ENCODE peak calls at places on chromosomes 4 and X, in eight cellular contexts. V is progenitor cell of endocrine pancreas; H is stromal cell of bone marrow; G is mammary epithelial cell; I is activated CD4-positive, CD25-positive, alpha-beta regulatory T cell treated with anti-CD3 and anti-CD28 coated beads, Interleukin-2, amount 50 U/mL, for 72 hours; M is NCI-H2029 treated with DMSO at 0.1 percent for 48 hours; U is GM12891; T is endothelial cell. B is an unnamed sample.

GRCh38 chr4:101125045-101125713 is 222.1 kb downstream of the PPP3CA start:
- DNase-seq in U (no peak), M (no peak), H (no peak), V (no peak), G (no peak), T (no peak), I (no peak), B (no peak)

GRCh38 chr4:177546745-177547144 is 104.5 kb upstream of the AGA start:
- DNase-seq in T (no peak), V (no peak), G (peak; percentile 24), I (no peak), U (no peak), M (no peak), H (no peak), B (no peak)

GRCh38 chrX:45850197-45850774 is 649.6 kb upstream of the DIPK2B start:
- DNase-seq in T (peak; percentile 2), H (no peak), I (peak; percentile 37), M (no peak), U (no peak), V (no peak), G (peak; percentile 46), B (no peak)

GRCh38 chr4:156901871-156902270 is 69.7 kb downstream of the PDGFC start:
- DNase-seq in I (no peak), U (no peak), V (no peak), M (no peak), T (no peak), G (no peak), H (peak; percentile 24), B (no peak)

GRCh38 chr4:130510661-130511060 is 1414.7 kb downstream of the C4orf33 start:
- DNase-seq in G (no peak), I (no peak), H (no peak), U (no peak), V (no peak), T (no peak), M (no peak), B (no peak)

GRCh38 chr4:22514001-22514400 is 1.9 kb downstream of the ADGRA3 start:
- DNase-seq in I (no peak), U (no peak), G (peak; percentile 52), M (no peak), T (no peak), H (peak; percentile 40), V (no peak), B (no peak)

GRCh38 chr4:3135155-3136011 is 60.9 kb downstream of the HTT start:
- DNase-seq in H (no peak), I (no peak), M (peak; percentile 85), V (no peak), G (no peak), T (no peak), U (no peak), B (peak; percentile 30)

GRCh38 chr4:5707366-5708133 is 809 bp downstream of the EVC2 start:
- DNase-seq in H (no peak), M (no peak), U (no peak), T (no peak), V (no peak), G (no peak), I (no peak), B (no peak)

GRCh38 chr4:118888666-118889312 is at the start of gene SYNPO2:
- DNase-seq in I (no peak), T (peak; percentile 75), H (peak; percentile 70), U (peak; percentile 21), M (no peak), G (peak; percentile 78), V (peak; percentile 37), B (no peak)

GRCh38 chr4:154982187-154983047 is 201.3 kb downstream of the RBM46 start:
- DNase-seq in I (no peak), U (no peak), T (peak; percentile 73), V (peak; percentile 46), H (peak; percentile 36), M (no peak), G (peak; percentile 44), B (peak; percentile 26)

GRCh38 chr4:113383111-113383785 is 333.8 kb downstream of the ANK2 start:
- DNase-seq in I (no peak), T (no peak), M (no peak), V (no peak), G (peak; percentile 17), H (peak; percentile 94), U (no peak), B (no peak)

GRCh38 chr4:1371151-1371830 is 24.3 kb downstream of the UVSSA start:
- DNase-seq in T (no peak), V (no peak), M (no peak), G (no peak), H (no peak), U (no peak), I (no peak), B (no peak)

GRCh38 chr4:20445933-20446723 is 194.4 kb downstream of the SLIT2 start:
- DNase-seq in T (no peak), U (no peak), G (no peak), H (no peak), M (no peak), I (no peak), V (no peak), B (no peak)

B was measured in LNCaP clone FGC.